ENCODE peak calls at places on chromosomes 6 and 20, in four cellular contexts. One of them, this sample, is unnamed.
A peak's percentile ranks its signal among the peaks of the same experiment; 100 is the strongest.

GRCh38 chr6:43793875-43794242 is 23.8 kb downstream of the VEGFA start:
- DNase-seq in heart right ventricle: no peak
- DNase-seq in adrenal gland: no peak
- DNase-seq in ovary: no peak
- DNase-seq in this sample: no peak

GRCh38 chr20:43636429-43636828 is 30.5 kb upstream of the MYBL2 start:
- DNase-seq in adrenal gland: no peak
- DNase-seq in heart right ventricle: no peak
- DNase-seq in ovary: no peak
- DNase-seq in this sample: no peak

GRCh38 chr6:148952147-148953041 is 205.6 kb downstream of the UST start:
- DNase-seq in ovary: no peak
- DNase-seq in adrenal gland: no peak
- DNase-seq in heart right ventricle: no peak
- DNase-seq in this sample: no peak

GRCh38 chr6:94350833-94351232 is 931.5 kb upstream of the EPHA7 start:
- DNase-seq in adrenal gland: no peak
- DNase-seq in heart right ventricle: no peak
- DNase-seq in ovary: no peak
- DNase-seq in this sample: no peak

GRCh38 chr20:15487030-15487429 is 1086.2 kb downstream of the KIF16B start:
- DNase-seq in heart right ventricle: no peak
- DNase-seq in ovary: no peak
- DNase-seq in adrenal gland: no peak
- DNase-seq in this sample: no peak

GRCh38 chr20:35632539-35633115 is 17.0 kb downstream of the SPAG4 start:
- DNase-seq in heart right ventricle: no peak
- DNase-seq in ovary: no peak
- DNase-seq in adrenal gland: no peak
- DNase-seq in this sample: no peak

GRCh38 chr6:30844118-30844535 is 40.2 kb upstream of the DDR1 start:
- DNase-seq in heart right ventricle: no peak
- DNase-seq in ovary: no peak
- DNase-seq in adrenal gland: no peak
- DNase-seq in this sample: no peak

GRCh38 chr6:31007694-31008093 is 2.6 kb upstream of the MUC22 start:
- DNase-seq in heart right ventricle: no peak
- DNase-seq in ovary: no peak
- DNase-seq in adrenal gland: no peak
- DNase-seq in this sample: no peak

GRCh38 chr6:15110721-15111354 is 135.0 kb upstream of the JARID2 start:
- DNase-seq in heart right ventricle: no peak
- DNase-seq in adrenal gland: no peak
- DNase-seq in ovary: no peak
- DNase-seq in this sample: no peak

GRCh38 chr6:1987640-1988039 is 257.8 kb downstream of the GMDS start:
- DNase-seq in heart right ventricle: no peak
- DNase-seq in ovary: no peak
- DNase-seq in adrenal gland: no peak
- DNase-seq in this sample: no peak

GRCh38 chr6:34237316-34237721 is 646 bp downstream of the HMGA1 start:
- DNase-seq in heart right ventricle: peak; percentile 39
- DNase-seq in adrenal gland: no peak
- DNase-seq in ovary: peak; percentile 55
- DNase-seq in this sample: no peak

GRCh38 chr6:136920858-136921520 is 1.1 kb upstream of the SLC35D3 start:
- DNase-seq in heart right ventricle: peak; percentile 11
- DNase-seq in adrenal gland: no peak
- DNase-seq in ovary: no peak
- DNase-seq in this sample: no peak

GRCh38 chr6:169340395-169340794 is 86.7 kb upstream of the THBS2 start:
- DNase-seq in adrenal gland: peak; percentile 85
- DNase-seq in heart right ventricle: no peak
- DNase-seq in ovary: no peak
- DNase-seq in this sample: peak; percentile 31

GRCh38 chr6:37242429-37243052 is 15.0 kb upstream of the TBC1D22B start:
- DNase-seq in ovary: no peak
- DNase-seq in heart right ventricle: no peak
- DNase-seq in adrenal gland: peak; percentile 80
- DNase-seq in this sample: peak; percentile 36

GRCh38 chr6:72642435-72642834 is 20.6 kb downstream of the KCNQ5 start:
- DNase-seq in heart right ventricle: no peak
- DNase-seq in adrenal gland: no peak
- DNase-seq in ovary: no peak
- DNase-seq in this sample: no peak

GRCh38 chr20:26276811-26277210 is 580.2 kb upstream of the ZNF337 start:
- DNase-seq in ovary: no peak
- DNase-seq in heart right ventricle: no peak
- DNase-seq in adrenal gland: no peak
- DNase-seq in this sample: no peak

GRCh38 chr6:41581381-41581991 is 35.3 kb downstream of the FOXP4 start:
- DNase-seq in ovary: no peak
- DNase-seq in adrenal gland: peak; percentile 84
- DNase-seq in heart right ventricle: peak; percentile 62
- DNase-seq in this sample: no peak

GRCh38 chr6:118468682-118469465 is 79.2 kb upstream of the PLN start:
- DNase-seq in ovary: no peak
- DNase-seq in heart right ventricle: no peak
- DNase-seq in adrenal gland: peak; percentile 37
- DNase-seq in this sample: peak; percentile 5

GRCh38 chr20:62360854-62361798 is 6.0 kb downstream of the LAMA5 start:
- DNase-seq in ovary: peak; percentile 45
- DNase-seq in heart right ventricle: peak; percentile 55
- DNase-seq in adrenal gland: peak; percentile 13
- DNase-seq in this sample: no peak

GRCh38 chr6:170132561-170132991 is 158.3 kb downstream of the DLL1 start:
- DNase-seq in adrenal gland: no peak
- DNase-seq in heart right ventricle: no peak
- DNase-seq in ovary: no peak
- DNase-seq in this sample: no peak

GRCh38 chr20:17657079-17657825 is 24.8 kb downstream of the RRBP1 start:
- DNase-seq in adrenal gland: peak; percentile 56
- DNase-seq in ovary: peak; percentile 36
- DNase-seq in heart right ventricle: no peak
- DNase-seq in this sample: no peak

GRCh38 chr6:11953641-11954040 is 58.5 kb upstream of the HIVEP1 start:
- DNase-seq in heart right ventricle: no peak
- DNase-seq in ovary: no peak
- DNase-seq in adrenal gland: no peak
- DNase-seq in this sample: no peak

GRCh38 chr6:12993283-12993898 is 276.8 kb downstream of the PHACTR1 start:
- DNase-seq in heart right ventricle: no peak
- DNase-seq in ovary: no peak
- DNase-seq in adrenal gland: no peak
- DNase-seq in this sample: no peak

GRCh38 chr6:73515204-73516101 is 5.4 kb downstream of the EEF1A1 start:
- DNase-seq in heart right ventricle: no peak
- DNase-seq in adrenal gland: peak; percentile 55
- DNase-seq in ovary: no peak
- DNase-seq in this sample: peak; percentile 65

GRCh38 chr20:50649587-50649986 is 41.8 kb downstream of the RIPOR3 start:
- DNase-seq in adrenal gland: no peak
- DNase-seq in ovary: no peak
- DNase-seq in heart right ventricle: no peak
- DNase-seq in this sample: no peak

GRCh38 chr20:41364967-41365765 is 1.5 kb downstream of the EMILIN3 start:
- DNase-seq in ovary: no peak
- DNase-seq in heart right ventricle: no peak
- DNase-seq in adrenal gland: no peak
- DNase-seq in this sample: no peak

GRCh38 chr20:41366546-41367392 is at the start of gene EMILIN3:
- DNase-seq in heart right ventricle: no peak
- DNase-seq in ovary: peak; percentile 62
- DNase-seq in adrenal gland: no peak
- DNase-seq in this sample: no peak

GRCh38 chr20:41367393-41367695 is 726 bp upstream of the EMILIN3 start:
- DNase-seq in heart right ventricle: no peak
- DNase-seq in ovary: no peak
- DNase-seq in adrenal gland: no peak
- DNase-seq in this sample: no peak

GRCh38 chr20:41364236-41364855 is 2.3 kb downstream of the EMILIN3 start:
- DNase-seq in heart right ventricle: no peak
- DNase-seq in adrenal gland: no peak
- DNase-seq in ovary: no peak
- DNase-seq in this sample: no peak

GRCh38 chr20:41365785-41366545 is 653 bp downstream of the EMILIN3 start:
- DNase-seq in adrenal gland: no peak
- DNase-seq in ovary: peak; percentile 65
- DNase-seq in heart right ventricle: no peak
- DNase-seq in this sample: no peak
- H3K4me3 ChIP-seq in adrenal gland: no peak overlapping the region
- H3K4me3 ChIP-seq in ovary: peak overlapping the region; percentile 30
- H3K4me3 ChIP-seq in heart right ventricle: peak overlapping the region; percentile 20
- H3K4me3 ChIP-seq in this sample: peak overlapping the region; percentile 33

GRCh38 chr6:54056105-54056504 is 55.1 kb upstream of the MLIP start:
- DNase-seq in adrenal gland: no peak
- DNase-seq in heart right ventricle: no peak
- DNase-seq in ovary: no peak
- DNase-seq in this sample: no peak
- H3K4me3 ChIP-seq in adrenal gland: no peak overlapping the region
- H3K4me3 ChIP-seq in heart right ventricle: no peak overlapping the region
- H3K4me3 ChIP-seq in ovary: no peak overlapping the region
- H3K4me3 ChIP-seq in this sample: no peak overlapping the region

GRCh38 chr6:106973018-106973840 is 1.3 kb downstream of the CD24 start:
- DNase-seq in heart right ventricle: peak; percentile 9
- DNase-seq in adrenal gland: no peak
- DNase-seq in ovary: no peak
- DNase-seq in this sample: peak; percentile 5
- H3K4me3 ChIP-seq in heart right ventricle: peak overlapping the region; percentile 45
- H3K4me3 ChIP-seq in adrenal gland: no peak overlapping the region
- H3K4me3 ChIP-seq in ovary: peak overlapping the region; percentile 47
- H3K4me3 ChIP-seq in this sample: peak overlapping the region; percentile 57

GRCh38 chr20:60359010-60359409 is 400.8 kb downstream of the CDH26 start:
- DNase-seq in adrenal gland: no peak
- DNase-seq in ovary: no peak
- DNase-seq in heart right ventricle: no peak
- DNase-seq in this sample: no peak
- H3K4me3 ChIP-seq in adrenal gland: no peak overlapping the region
- H3K4me3 ChIP-seq in ovary: no peak overlapping the region
- H3K4me3 ChIP-seq in heart right ventricle: no peak overlapping the region
- H3K4me3 ChIP-seq in this sample: no peak overlapping the region

GRCh38 chr20:59829415-59830106 is 103.9 kb downstream of the SYCP2 start:
- DNase-seq in adrenal gland: no peak
- DNase-seq in heart right ventricle: no peak
- DNase-seq in ovary: no peak
- DNase-seq in this sample: no peak

GRCh38 chr20:59825944-59826759 is 107.3 kb downstream of the SYCP2 start:
- DNase-seq in adrenal gland: no peak
- DNase-seq in heart right ventricle: no peak
- DNase-seq in ovary: no peak
- DNase-seq in this sample: peak; percentile 71

GRCh38 chr20:59825563-59825920 is 107.9 kb downstream of the SYCP2 start:
- DNase-seq in heart right ventricle: no peak
- DNase-seq in adrenal gland: no peak
- DNase-seq in ovary: no peak
- DNase-seq in this sample: no peak

GRCh38 chr20:59828478-59829414 is 104.7 kb downstream of the SYCP2 start:
- DNase-seq in adrenal gland: no peak
- DNase-seq in heart right ventricle: no peak
- DNase-seq in ovary: no peak
- DNase-seq in this sample: no peak

GRCh38 chr20:59827138-59828056 is 106.0 kb downstream of the SYCP2 start:
- DNase-seq in adrenal gland: no peak
- DNase-seq in heart right ventricle: no peak
- DNase-seq in ovary: no peak
- DNase-seq in this sample: no peak
- H3K4me3 ChIP-seq in adrenal gland: no peak overlapping the region
- H3K4me3 ChIP-seq in heart right ventricle: no peak overlapping the region
- H3K4me3 ChIP-seq in ovary: no peak overlapping the region
- H3K4me3 ChIP-seq in this sample: no peak overlapping the region

GRCh38 chr6:138334963-138335362 is 42.7 kb upstream of the SMIM28 start:
- DNase-seq in heart right ventricle: no peak
- DNase-seq in ovary: no peak
- DNase-seq in adrenal gland: no peak
- DNase-seq in this sample: no peak

GRCh38 chr6:138339024-138339423 is 38.7 kb upstream of the SMIM28 start:
- DNase-seq in ovary: no peak
- DNase-seq in adrenal gland: no peak
- DNase-seq in heart right ventricle: no peak
- DNase-seq in this sample: no peak

GRCh38 chr6:138337076-138337475 is 40.6 kb upstream of the SMIM28 start:
- DNase-seq in adrenal gland: no peak
- DNase-seq in ovary: no peak
- DNase-seq in heart right ventricle: no peak
- DNase-seq in this sample: peak; percentile 65

GRCh38 chr6:138334000-138334399 is 43.7 kb upstream of the SMIM28 start:
- DNase-seq in heart right ventricle: peak; percentile 48
- DNase-seq in adrenal gland: no peak
- DNase-seq in ovary: no peak
- DNase-seq in this sample: no peak

GRCh38 chr6:138336221-138336620 is 41.5 kb upstream of the SMIM28 start:
- DNase-seq in heart right ventricle: no peak
- DNase-seq in ovary: no peak
- DNase-seq in adrenal gland: no peak
- DNase-seq in this sample: no peak
- H3K4me3 ChIP-seq in heart right ventricle: no peak overlapping the region
- H3K4me3 ChIP-seq in ovary: no peak overlapping the region
- H3K4me3 ChIP-seq in adrenal gland: no peak overlapping the region
- H3K4me3 ChIP-seq in this sample: no peak overlapping the region

GRCh38 chr6:26739811-26740210 is 80.3 kb upstream of the ZNF322 start:
- DNase-seq in ovary: no peak
- DNase-seq in adrenal gland: no peak
- DNase-seq in heart right ventricle: no peak
- DNase-seq in this sample: no peak

GRCh38 chr6:26743941-26744699 is 84.6 kb upstream of the ZNF322 start:
- DNase-seq in heart right ventricle: no peak
- DNase-seq in ovary: no peak
- DNase-seq in adrenal gland: no peak
- DNase-seq in this sample: no peak

GRCh38 chr6:26743157-26743821 is 83.7 kb upstream of the ZNF322 start:
- DNase-seq in heart right ventricle: no peak
- DNase-seq in ovary: no peak
- DNase-seq in adrenal gland: no peak
- DNase-seq in this sample: no peak
- H3K4me3 ChIP-seq in heart right ventricle: no peak overlapping the region
- H3K4me3 ChIP-seq in ovary: no peak overlapping the region
- H3K4me3 ChIP-seq in adrenal gland: no peak overlapping the region
- H3K4me3 ChIP-seq in this sample: no peak overlapping the region

This sample was measured in prostate gland.